ENCODE peak calls at places on chromosomes 1 and 21, in nine cellular contexts. B is Panc1; S is CD8-positive, alpha-beta T cell; W is AG04450; M is spleen; I is ascending aorta; U is sigmoid colon; X is CD4-positive, alpha-beta T cell; P is OCI-LY7. O is an unnamed sample. For H3K9me3, the result is how much of the 10 kb centered on the place peaks cover.

GRCh38 chr1:17966341-17966740 is 141.3 kb upstream of the IGSF21 start:
- DNase-seq in B (no peak), S (no peak), W (no peak), M (no peak), I (no peak), U (no peak), X (no peak), P (no peak), O (no peak)

GRCh38 chr21:38282921-38283320 is 26.1 kb downstream of the KCNJ15 start:
- DNase-seq in B (no peak), S (no peak), W (no peak), M (no peak), I (no peak), U (no peak), X (no peak), P (no peak), O (no peak)

GRCh38 chr1:151574575-151575529 is 34.7 kb downstream of the TUFT1 start:
- DNase-seq in B (no peak), S (no peak), W (no peak), M (no peak), I (no peak), U (no peak), X (no peak), P (no peak), O (no peak)

GRCh38 chr1:48105167-48105566 is 108.0 kb upstream of the TRABD2B start:
- DNase-seq in B (no peak), S (no peak), W (no peak), M (no peak), I (no peak), U (no peak), X (no peak), P (no peak), O (no peak)

GRCh38 chr1:185074307-185074706 is 28.9 kb downstream of the RNF2 start:
- DNase-seq in B (no peak), S (no peak), W (no peak), M (no peak), I (no peak), U (no peak), X (no peak), P (no peak), O (no peak)

GRCh38 chr1:226629896-226630550 is 81.5 kb downstream of the STUM start:
- DNase-seq in B (no peak), S (no peak), W (no peak), M (peak), I (peak), U (peak), X (no peak), P (no peak), O (no peak)

GRCh38 chr1:41242645-41243171 is 602 bp upstream of the SCMH1 start:
- DNase-seq in B (no peak), S (no peak), W (no peak), M (no peak), I (no peak), U (no peak), X (no peak), P (no peak), O (no peak)

GRCh38 chr1:36738245-36738644 is 255.5 kb upstream of the CSF3R start:
- DNase-seq in B (no peak), S (no peak), W (no peak), M (no peak), I (peak), U (no peak), X (no peak), P (no peak), O (no peak)

GRCh38 chr1:228286505-228287417 is 78.9 kb downstream of the OBSCN start:
- DNase-seq in B (no peak), S (no peak), W (no peak), M (peak), I (peak), U (peak), X (no peak), P (no peak), O (no peak)

GRCh38 chr1:45846931-45847330 is 43.5 kb downstream of the MAST2 start:
- DNase-seq in B (no peak), S (no peak), W (no peak), M (no peak), I (no peak), U (no peak), X (no peak), P (no peak), O (no peak)

GRCh38 chr21:37208056-37208705 is 59.0 kb downstream of the VPS26C start:
- DNase-seq in B (no peak), S (no peak), W (no peak), M (peak), I (peak), U (no peak), X (no peak), P (no peak), O (peak)

GRCh38 chr1:160428655-160429054 is 28.3 kb downstream of the VANGL2 start:
- DNase-seq in B (no peak), S (peak), W (peak), M (no peak), I (peak), U (no peak), X (no peak), P (peak), O (no peak)

GRCh38 chr1:247118946-247119446 is 14.8 kb upstream of the ZNF669 start:
- DNase-seq in B (peak), S (no peak), W (no peak), M (peak), I (no peak), U (no peak), X (no peak), P (peak), O (no peak)

GRCh38 chr1:168833801-168834224 is 104.8 kb upstream of the DPT start:
- DNase-seq in B (no peak), S (peak), W (no peak), M (peak), I (no peak), U (no peak), X (no peak), P (no peak), O (no peak)

GRCh38 chr1:244137725-244138124 is 86.6 kb downstream of the ZBTB18 start:
- DNase-seq in B (no peak), S (no peak), W (no peak), M (no peak), I (no peak), U (no peak), X (no peak), P (no peak), O (no peak)

GRCh38 chr1:95850798-95851197 is 616.8 kb downstream of the RWDD3 start:
- DNase-seq in B (no peak), S (no peak), W (no peak), M (no peak), I (no peak), U (no peak), X (no peak), P (no peak), O (no peak)

GRCh38 chr1:91650764-91651163 is 150.1 kb downstream of the CDC7 start:
- DNase-seq in B (peak), S (no peak), W (peak), M (no peak), I (peak), U (peak), X (no peak), P (no peak), O (peak)

GRCh38 chr1:204418174-204419063 is 6.8 kb upstream of the PPP1R15B start:
- DNase-seq in B (no peak), S (no peak), W (no peak), M (no peak), I (peak), U (no peak), X (no peak), P (peak), O (no peak)

GRCh38 chr1:38244218-38244617 is 197.6 kb upstream of the POU3F1 start:
- DNase-seq in B (no peak), S (no peak), W (no peak), M (no peak), I (no peak), U (no peak), X (no peak), P (no peak), O (no peak)

GRCh38 chr21:45577806-45578801 is 35.9 kb upstream of the SLC19A1 start:
- DNase-seq in B (no peak), S (no peak), W (no peak), M (peak), I (peak), U (peak), X (no peak), P (no peak), O (no peak)

GRCh38 chr1:113207019-113207418 is 134.0 kb downstream of the LRIG2 start:
- DNase-seq in B (no peak), S (no peak), W (no peak), M (no peak), I (no peak), U (no peak), X (no peak), P (no peak), O (no peak)

GRCh38 chr1:151478140-151478812 is 19.0 kb upstream of the POGZ start:
- DNase-seq in B (no peak), S (no peak), W (no peak), M (no peak), I (no peak), U (no peak), X (no peak), P (no peak), O (no peak)

GRCh38 chr1:24400065-24400464 is 13.5 kb downstream of the STPG1 start:
- DNase-seq in B (no peak), S (no peak), W (no peak), M (no peak), I (no peak), U (no peak), X (no peak), P (no peak), O (no peak)

GRCh38 chr1:57269621-57270235 is 154.1 kb downstream of the DAB1 start:
- DNase-seq in B (no peak), S (no peak), W (no peak), M (no peak), I (no peak), U (no peak), X (no peak), P (no peak), O (no peak)

GRCh38 chr21:41895643-41896493 is 16.7 kb upstream of the PRDM15 start:
- DNase-seq in B (no peak), S (peak), W (no peak), M (peak), I (no peak), U (peak), X (peak), P (peak), O (no peak)

GRCh38 chr1:12112711-12113161 is 49.6 kb downstream of the TNFRSF8 start:
- DNase-seq in B (no peak), S (no peak), W (no peak), M (peak), I (no peak), U (no peak), X (no peak), P (no peak), O (no peak)

GRCh38 chr1:2378441-2378851 is 12.9 kb downstream of the MORN1 start:
- DNase-seq in B (no peak), S (no peak), W (no peak), M (peak), I (no peak), U (peak), X (no peak), P (no peak), O (no peak)

GRCh38 chr1:154938604-154939399 is 2.3 kb upstream of the PMVK start:
- DNase-seq in B (no peak), S (peak), W (no peak), M (no peak), I (no peak), U (no peak), X (no peak), P (peak), O (no peak)

GRCh38 chr1:53091841-53092645 is 30.0 kb downstream of the PODN start:
- DNase-seq in B (no peak), S (no peak), W (no peak), M (no peak), I (no peak), U (no peak), X (no peak), P (no peak), O (no peak)

GRCh38 chr1:40409467-40409866 is 35.9 kb downstream of the SMAP2 start:
- DNase-seq in B (no peak), S (no peak), W (no peak), M (no peak), I (no peak), U (no peak), X (no peak), P (no peak), O (no peak)

DNA sequence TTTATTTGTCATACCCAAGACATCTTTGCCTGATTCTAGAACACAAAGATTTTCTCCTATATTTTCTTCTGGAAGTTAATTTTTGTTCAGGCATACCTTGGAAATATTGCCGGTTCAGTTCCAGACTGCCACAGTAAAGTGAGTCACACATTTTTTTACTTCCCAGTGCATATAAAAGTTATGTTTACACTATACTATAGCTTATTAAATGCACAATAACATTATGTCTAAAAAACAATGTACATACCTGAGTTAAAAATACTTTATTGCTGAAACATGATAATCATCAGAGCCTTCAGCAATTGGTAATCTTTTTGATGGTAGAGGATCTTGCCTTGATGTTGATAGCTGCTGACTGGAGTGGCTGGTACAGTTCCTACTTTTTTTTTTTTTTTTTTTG is 10.0 kb downstream of the SMCP start:
- DNase-seq in B (no peak), S (no peak), W (no peak), M (no peak), I (no peak), U (no peak), X (no peak), P (no peak), O (no peak)
- H3K9me3 ChIP-seq in B (under half), S (under half), W (under half), M (under half), I (under half), U (under half), X (under half), P (under half), O (under half)

DNA sequence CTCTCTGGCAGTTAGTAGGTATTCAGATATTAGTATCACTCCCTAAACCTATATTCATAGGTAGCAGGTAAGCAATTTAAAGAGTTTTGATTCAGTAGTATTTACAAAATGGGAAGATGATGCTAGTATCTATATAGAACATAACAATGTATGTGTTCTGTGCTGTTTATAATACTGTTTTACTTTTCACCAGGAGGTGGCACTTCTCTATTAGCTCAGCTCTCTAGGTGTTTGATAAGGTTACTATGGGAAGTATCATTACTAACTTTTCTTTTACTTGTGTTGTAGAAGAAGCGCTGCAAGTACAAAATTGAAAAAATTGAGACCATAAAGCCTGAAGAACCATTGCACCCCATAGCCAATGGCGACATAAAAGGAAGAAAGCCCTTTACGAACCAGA is 49.4 kb upstream of the FASLG start:
- DNase-seq in B (no peak), S (no peak), W (no peak), M (no peak), I (no peak), U (no peak), X (no peak), P (peak), O (no peak)
- TF ChIP-seq CTCF in B (peak), S (peak), W (peak), M (no peak), I (no peak), U (no peak), X (peak), P (peak), O (no peak)

GRCh38 chr21:27451116-27451515 is 484.2 kb upstream of the ADAMTS5 start:
- DNase-seq in B (no peak), S (no peak), W (no peak), M (no peak), I (no peak), U (no peak), X (no peak), P (no peak), O (no peak)
- H3K9me3 ChIP-seq in B (under half), S (under half), W (under half), M (under half), I (under half), U (under half), X (under half), P (under half), O (under half)

DNA sequence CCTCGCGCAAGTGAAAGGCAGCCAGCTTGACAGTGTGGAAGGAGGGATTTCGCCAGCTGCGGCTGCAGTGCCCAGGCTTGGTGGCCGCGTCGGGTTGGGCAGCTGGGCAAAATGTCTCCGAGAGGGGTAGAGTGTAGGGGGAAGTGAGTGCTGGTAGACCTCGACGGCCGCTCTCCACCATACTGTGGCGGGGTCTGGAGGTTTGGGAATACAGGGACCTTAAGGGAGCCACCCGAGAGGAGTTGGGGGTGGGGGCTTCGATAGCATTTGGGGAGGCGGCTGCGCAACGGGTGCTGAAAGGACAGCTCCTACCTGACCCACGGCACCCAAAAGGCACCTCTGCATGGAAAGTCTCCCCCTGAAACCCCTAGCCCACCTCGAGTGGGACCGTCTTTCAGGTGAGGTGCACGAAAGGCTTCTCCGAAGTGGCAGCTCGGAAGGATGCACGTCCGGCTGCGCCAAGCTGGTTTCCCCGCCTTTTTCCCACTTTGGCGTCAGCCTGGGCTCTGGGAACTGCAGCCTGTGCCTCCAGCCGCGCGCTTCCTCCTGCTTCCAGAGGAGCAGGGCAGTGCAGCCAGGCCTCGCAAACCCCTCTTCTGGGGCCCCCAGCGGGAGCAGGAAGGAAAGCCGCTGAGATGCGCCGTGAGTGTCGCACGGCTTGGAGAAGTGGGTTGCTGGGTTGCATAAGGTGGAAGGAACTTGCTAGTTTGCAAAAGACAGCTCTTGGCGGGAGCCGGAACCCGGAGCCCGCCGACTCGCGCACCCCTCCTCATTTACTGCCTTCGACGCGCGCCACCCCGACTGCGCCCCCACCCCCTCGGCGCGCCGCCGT is 526 bp upstream of the HMGN2 start:
- DNase-seq in B (peak), S (peak), W (peak), M (peak), I (peak), U (peak), X (peak), P (no peak), O (peak)
- TF ChIP-seq CTCF in B (no peak), S (no peak), W (no peak), M (no peak), I (no peak), U (no peak), X (no peak), P (peak), O (no peak)

GRCh38 chr21:28459193-28459592 is 533.5 kb downstream of the LTN1 start:
- DNase-seq in B (no peak), S (no peak), W (no peak), M (no peak), I (no peak), U (no peak), X (no peak), P (peak), O (no peak)
- H3K9me3 ChIP-seq in B (under half), S (under half), W (under half), M (under half), I (under half), U (under half), X (under half), P (under half), O (under half)

GRCh38 chr1:116908821-116909510 is 750 bp upstream of the PTGFRN start:
- DNase-seq in B (no peak), S (peak), W (no peak), M (no peak), I (no peak), U (peak), X (no peak), P (no peak), O (no peak)

GRCh38 chr1:116911166-116911553 is 1.4 kb downstream of the PTGFRN start:
- DNase-seq in B (no peak), S (peak), W (no peak), M (no peak), I (peak), U (peak), X (no peak), P (no peak), O (no peak)

GRCh38 chr1:116908266-116908665 is 1.4 kb upstream of the PTGFRN start:
- DNase-seq in B (no peak), S (peak), W (no peak), M (no peak), I (peak), U (peak), X (no peak), P (no peak), O (no peak)

GRCh38 chr1:116910379-116911165 is 856 bp downstream of the PTGFRN start:
- DNase-seq in B (no peak), S (peak), W (no peak), M (peak), I (peak), U (peak), X (peak), P (no peak), O (no peak)

GRCh38 chr1:116909511-116910378 is at the start of gene PTGFRN:
- DNase-seq in B (no peak), S (peak), W (no peak), M (peak), I (peak), U (peak), X (peak), P (no peak), O (peak)
- TF ChIP-seq CTCF in B (no peak), S (no peak), W (no peak), M (no peak), I (no peak), U (no peak), X (no peak), P (no peak), O (no peak)

GRCh38 chr1:170871868-170872267 is 63.5 kb upstream of the MROH9 start:
- DNase-seq in B (no peak), S (no peak), W (no peak), M (no peak), I (no peak), U (no peak), X (no peak), P (no peak), O (no peak)
- H3K9me3 ChIP-seq in B (under half), S (under half), W (under half), M (under half), I (under half), U (under half), X (under half), P (under half), O (under half)

GRCh38 chr1:225440380-225440957 is 12.6 kb upstream of the LBR start:
- DNase-seq in B (no peak), S (no peak), W (no peak), M (no peak), I (no peak), U (no peak), X (no peak), P (no peak), O (no peak)

GRCh38 chr1:225445644-225446297 is 17.9 kb upstream of the LBR start:
- DNase-seq in B (no peak), S (peak), W (no peak), M (no peak), I (peak), U (peak), X (no peak), P (no peak), O (no peak)

GRCh38 chr1:225437710-225438437 is 10.0 kb upstream of the LBR start:
- DNase-seq in B (no peak), S (no peak), W (no peak), M (no peak), I (no peak), U (peak), X (no peak), P (no peak), O (no peak)

GRCh38 chr1:225442156-225442555 is 14.3 kb upstream of the LBR start:
- DNase-seq in B (no peak), S (no peak), W (no peak), M (no peak), I (peak), U (peak), X (no peak), P (peak), O (no peak)

GRCh38 chr1:225441314-225442119 is 13.7 kb upstream of the LBR start:
- DNase-seq in B (no peak), S (no peak), W (no peak), M (no peak), I (peak), U (peak), X (no peak), P (peak), O (no peak)
- TF ChIP-seq CTCF in B (peak), S (no peak), W (peak), M (no peak), I (no peak), U (no peak), X (peak), P (peak), O (no peak)